ENCODE peak calls at places on chromosomes 6 and 20, in four cellular contexts. One of them, this sample, is unnamed.

GRCh38 chr6:129607581-129608186 is 102.3 kb downstream of the ARHGAP18 start:
- DNase-seq in mammary epithelial cell: no peak
- DNase-seq in heart left ventricle: no peak
- DNase-seq in activated B cell treated with CpG ODN at 0.5 μM for 24 hours: no peak
- DNase-seq in this sample: peak

GRCh38 chr20:47795214-47795667 is 10.0 kb upstream of the SULF2 start:
- DNase-seq in activated B cell treated with CpG ODN at 0.5 μM for 24 hours: no peak
- DNase-seq in mammary epithelial cell: peak
- DNase-seq in heart left ventricle: peak
- DNase-seq in this sample: no peak

GRCh38 chr6:41594326-41594725 is 43.9 kb upstream of the MDFI start:
- DNase-seq in heart left ventricle: no peak
- DNase-seq in activated B cell treated with CpG ODN at 0.5 μM for 24 hours: no peak
- DNase-seq in mammary epithelial cell: no peak
- DNase-seq in this sample: no peak

GRCh38 chr20:39886650-39887190 is 802.3 kb downstream of the MAFB start:
- DNase-seq in mammary epithelial cell: no peak
- DNase-seq in activated B cell treated with CpG ODN at 0.5 μM for 24 hours: no peak
- DNase-seq in heart left ventricle: peak
- DNase-seq in this sample: no peak

GRCh38 chr6:51608383-51608782 is 479.0 kb downstream of the PKHD1 start:
- DNase-seq in mammary epithelial cell: no peak
- DNase-seq in heart left ventricle: no peak
- DNase-seq in activated B cell treated with CpG ODN at 0.5 μM for 24 hours: no peak
- DNase-seq in this sample: no peak

GRCh38 chr6:53302678-53303360 is 45.9 kb downstream of the ELOVL5 start:
- DNase-seq in mammary epithelial cell: peak
- DNase-seq in activated B cell treated with CpG ODN at 0.5 μM for 24 hours: no peak
- DNase-seq in heart left ventricle: no peak
- DNase-seq in this sample: peak

GRCh38 chr6:36028887-36029324 is 1.3 kb downstream of the MAPK14 start:
- DNase-seq in activated B cell treated with CpG ODN at 0.5 μM for 24 hours: peak
- DNase-seq in mammary epithelial cell: peak
- DNase-seq in heart left ventricle: peak
- DNase-seq in this sample: peak

GRCh38 chr20:58306421-58307261 is 2.9 kb upstream of the RAB22A start:
- DNase-seq in mammary epithelial cell: peak
- DNase-seq in heart left ventricle: peak
- DNase-seq in activated B cell treated with CpG ODN at 0.5 μM for 24 hours: peak
- DNase-seq in this sample: peak

GRCh38 chr6:154572592-154572991 is 62.1 kb upstream of the CNKSR3 start:
- DNase-seq in activated B cell treated with CpG ODN at 0.5 μM for 24 hours: no peak
- DNase-seq in mammary epithelial cell: no peak
- DNase-seq in heart left ventricle: no peak
- DNase-seq in this sample: no peak

GRCh38 chr6:5115168-5115567 is 30.0 kb downstream of the PPP1R3G start:
- DNase-seq in mammary epithelial cell: no peak
- DNase-seq in activated B cell treated with CpG ODN at 0.5 μM for 24 hours: no peak
- DNase-seq in heart left ventricle: peak
- DNase-seq in this sample: peak

GRCh38 chr20:34420975-34421374 is 57.9 kb downstream of the ITCH start:
- DNase-seq in activated B cell treated with CpG ODN at 0.5 μM for 24 hours: no peak
- DNase-seq in mammary epithelial cell: no peak
- DNase-seq in heart left ventricle: no peak
- DNase-seq in this sample: no peak

GRCh38 chr6:90151827-90152449 is 144.7 kb downstream of the BACH2 start:
- DNase-seq in activated B cell treated with CpG ODN at 0.5 μM for 24 hours: no peak
- DNase-seq in heart left ventricle: no peak
- DNase-seq in mammary epithelial cell: no peak
- DNase-seq in this sample: no peak

GRCh38 chr6:95804847-95805541 is 210.8 kb upstream of the FUT9 start:
- DNase-seq in activated B cell treated with CpG ODN at 0.5 μM for 24 hours: no peak
- DNase-seq in mammary epithelial cell: no peak
- DNase-seq in heart left ventricle: no peak
- DNase-seq in this sample: no peak

GRCh38 chr6:159761135-159761872 is 541 bp upstream of the ACAT2 start:
- DNase-seq in activated B cell treated with CpG ODN at 0.5 μM for 24 hours: no peak
- DNase-seq in mammary epithelial cell: peak
- DNase-seq in heart left ventricle: no peak
- DNase-seq in this sample: no peak

GRCh38 chr6:159759645-159760044 is 2.2 kb upstream of the ACAT2 start:
- DNase-seq in mammary epithelial cell: no peak
- DNase-seq in activated B cell treated with CpG ODN at 0.5 μM for 24 hours: no peak
- DNase-seq in heart left ventricle: no peak
- DNase-seq in this sample: no peak

GRCh38 chr6:159760602-159761057 is 1.2 kb upstream of the ACAT2 start:
- DNase-seq in heart left ventricle: no peak
- DNase-seq in mammary epithelial cell: peak
- DNase-seq in activated B cell treated with CpG ODN at 0.5 μM for 24 hours: no peak
- DNase-seq in this sample: peak

GRCh38 chr6:159756508-159756907 is 5.3 kb upstream of the ACAT2 start:
- DNase-seq in heart left ventricle: no peak
- DNase-seq in mammary epithelial cell: no peak
- DNase-seq in activated B cell treated with CpG ODN at 0.5 μM for 24 hours: no peak
- DNase-seq in this sample: no peak

GRCh38 chr6:159758031-159759001 is 3.5 kb upstream of the ACAT2 start:
- DNase-seq in mammary epithelial cell: peak
- DNase-seq in activated B cell treated with CpG ODN at 0.5 μM for 24 hours: no peak
- DNase-seq in heart left ventricle: no peak
- DNase-seq in this sample: peak
- TF ChIP-seq CTCF in mammary epithelial cell: peak
- TF ChIP-seq CTCF in activated B cell treated with CpG ODN at 0.5 μM for 24 hours: no peak
- TF ChIP-seq CTCF in heart left ventricle: no peak
- TF ChIP-seq CTCF in this sample: peak

DNA sequence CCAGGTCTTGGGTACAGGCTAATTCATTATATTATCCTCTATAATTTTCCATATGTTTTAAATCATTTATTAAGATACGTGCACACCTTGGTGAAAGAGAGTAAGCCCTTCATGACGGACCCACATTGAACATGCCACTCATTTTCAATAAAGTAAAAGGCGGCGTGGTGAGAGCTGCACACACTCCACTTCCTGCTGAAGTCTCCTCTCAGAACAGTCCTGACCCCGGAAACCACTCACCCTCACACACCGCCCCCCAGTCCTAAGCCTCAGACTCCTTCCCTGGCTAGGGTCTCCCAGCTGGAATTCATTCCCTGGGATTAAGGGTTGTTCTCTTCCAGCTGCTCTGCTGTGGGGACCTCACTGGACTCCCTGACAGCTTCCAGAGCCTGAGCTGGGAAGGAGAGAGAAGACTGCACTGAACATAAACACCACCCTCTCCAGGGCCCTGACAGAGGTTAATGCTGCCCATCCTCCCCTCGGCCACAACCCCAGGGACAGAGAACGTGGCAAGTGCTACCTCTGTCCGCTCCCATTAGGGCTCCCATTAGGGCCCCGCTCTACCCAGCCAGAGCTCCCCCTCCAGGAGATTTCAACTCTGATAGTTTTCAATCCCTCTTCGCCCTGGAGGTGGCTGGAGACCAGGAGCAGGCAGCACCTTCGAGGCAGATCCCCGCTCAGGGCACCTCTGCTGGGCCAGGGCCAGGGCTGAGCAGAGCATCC is 24.8 kb downstream of the GRM4 start:
- DNase-seq in mammary epithelial cell: no peak
- DNase-seq in heart left ventricle: no peak
- DNase-seq in activated B cell treated with CpG ODN at 0.5 μM for 24 hours: no peak
- DNase-seq in this sample: no peak
- TF ChIP-seq CTCF in mammary epithelial cell: no peak
- TF ChIP-seq CTCF in heart left ventricle: no peak
- TF ChIP-seq CTCF in activated B cell treated with CpG ODN at 0.5 μM for 24 hours: no peak
- TF ChIP-seq CTCF in this sample: no peak

DNA sequence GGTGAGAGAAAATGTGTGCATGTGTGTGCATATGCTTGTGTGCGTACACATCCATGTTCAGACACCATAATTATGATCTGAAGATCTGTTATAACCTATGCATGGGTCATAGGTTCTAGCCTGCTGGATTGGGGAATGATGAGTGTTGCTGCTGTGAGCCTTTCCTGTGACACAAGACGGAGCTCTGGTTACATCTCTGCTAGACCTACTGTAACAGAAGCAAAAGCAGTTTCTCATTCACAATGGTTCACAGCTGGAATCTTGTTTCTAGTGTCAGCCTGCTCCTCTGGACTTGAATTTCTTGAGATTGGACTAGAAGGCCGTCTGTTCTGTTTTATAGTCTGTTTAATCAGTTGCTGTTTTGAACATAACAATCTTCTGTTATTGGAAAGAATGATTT is 40.1 kb downstream of the DEFB114 start:
- DNase-seq in activated B cell treated with CpG ODN at 0.5 μM for 24 hours: no peak
- DNase-seq in mammary epithelial cell: no peak
- DNase-seq in heart left ventricle: no peak
- DNase-seq in this sample: no peak
- TF ChIP-seq CTCF in activated B cell treated with CpG ODN at 0.5 μM for 24 hours: no peak
- TF ChIP-seq CTCF in mammary epithelial cell: peak
- TF ChIP-seq CTCF in heart left ventricle: no peak
- TF ChIP-seq CTCF in this sample: no peak

GRCh38 chr6:15310680-15311079 is 64.8 kb downstream of the JARID2 start:
- DNase-seq in heart left ventricle: no peak
- DNase-seq in activated B cell treated with CpG ODN at 0.5 μM for 24 hours: no peak
- DNase-seq in mammary epithelial cell: no peak
- DNase-seq in this sample: no peak
- TF ChIP-seq CTCF in heart left ventricle: no peak
- TF ChIP-seq CTCF in activated B cell treated with CpG ODN at 0.5 μM for 24 hours: no peak
- TF ChIP-seq CTCF in mammary epithelial cell: no peak
- TF ChIP-seq CTCF in this sample: no peak

GRCh38 chr20:21303061-21303871 is at the start of gene XRN2:
- DNase-seq in activated B cell treated with CpG ODN at 0.5 μM for 24 hours: peak
- DNase-seq in heart left ventricle: peak
- DNase-seq in mammary epithelial cell: peak
- DNase-seq in this sample: peak
- TF ChIP-seq CTCF in activated B cell treated with CpG ODN at 0.5 μM for 24 hours: no peak
- TF ChIP-seq CTCF in heart left ventricle: peak
- TF ChIP-seq CTCF in mammary epithelial cell: peak
- TF ChIP-seq CTCF in this sample: peak

GRCh38 chr6:76867182-76867581 is 596.1 kb downstream of the HTR1B start:
- DNase-seq in mammary epithelial cell: no peak
- DNase-seq in activated B cell treated with CpG ODN at 0.5 μM for 24 hours: no peak
- DNase-seq in heart left ventricle: no peak
- DNase-seq in this sample: no peak

GRCh38 chr6:76862966-76863365 is 600.3 kb downstream of the HTR1B start:
- DNase-seq in mammary epithelial cell: no peak
- DNase-seq in heart left ventricle: no peak
- DNase-seq in activated B cell treated with CpG ODN at 0.5 μM for 24 hours: no peak
- DNase-seq in this sample: no peak

GRCh38 chr6:76856065-76856464 is 607.2 kb downstream of the HTR1B start:
- DNase-seq in heart left ventricle: no peak
- DNase-seq in activated B cell treated with CpG ODN at 0.5 μM for 24 hours: no peak
- DNase-seq in mammary epithelial cell: no peak
- DNase-seq in this sample: no peak

GRCh38 chr6:76866091-76866490 is 597.2 kb downstream of the HTR1B start:
- DNase-seq in activated B cell treated with CpG ODN at 0.5 μM for 24 hours: no peak
- DNase-seq in mammary epithelial cell: no peak
- DNase-seq in heart left ventricle: no peak
- DNase-seq in this sample: no peak

GRCh38 chr6:76861403-76861802 is 601.9 kb downstream of the HTR1B start:
- DNase-seq in mammary epithelial cell: peak
- DNase-seq in activated B cell treated with CpG ODN at 0.5 μM for 24 hours: no peak
- DNase-seq in heart left ventricle: no peak
- DNase-seq in this sample: no peak
- TF ChIP-seq CTCF in mammary epithelial cell: peak
- TF ChIP-seq CTCF in activated B cell treated with CpG ODN at 0.5 μM for 24 hours: no peak
- TF ChIP-seq CTCF in heart left ventricle: peak
- TF ChIP-seq CTCF in this sample: peak

GRCh38 chr20:835220-836045 is 1.9 kb downstream of the FAM110A start:
- DNase-seq in heart left ventricle: peak
- DNase-seq in mammary epithelial cell: no peak
- DNase-seq in activated B cell treated with CpG ODN at 0.5 μM for 24 hours: no peak
- DNase-seq in this sample: no peak
- TF ChIP-seq CTCF in heart left ventricle: no peak
- TF ChIP-seq CTCF in mammary epithelial cell: no peak
- TF ChIP-seq CTCF in activated B cell treated with CpG ODN at 0.5 μM for 24 hours: no peak
- TF ChIP-seq CTCF in this sample: no peak

GRCh38 chr6:160755168-160755567 is 53.1 kb downstream of the PLG start:
- DNase-seq in heart left ventricle: no peak
- DNase-seq in activated B cell treated with CpG ODN at 0.5 μM for 24 hours: no peak
- DNase-seq in mammary epithelial cell: no peak
- DNase-seq in this sample: no peak

GRCh38 chr6:160756021-160756420 is 54.0 kb downstream of the PLG start:
- DNase-seq in heart left ventricle: no peak
- DNase-seq in mammary epithelial cell: no peak
- DNase-seq in activated B cell treated with CpG ODN at 0.5 μM for 24 hours: no peak
- DNase-seq in this sample: no peak

GRCh38 chr6:160750276-160750689 is 48.2 kb downstream of the PLG start:
- DNase-seq in mammary epithelial cell: peak
- DNase-seq in activated B cell treated with CpG ODN at 0.5 μM for 24 hours: no peak
- DNase-seq in heart left ventricle: no peak
- DNase-seq in this sample: no peak
- TF ChIP-seq CTCF in mammary epithelial cell: peak
- TF ChIP-seq CTCF in activated B cell treated with CpG ODN at 0.5 μM for 24 hours: no peak
- TF ChIP-seq CTCF in heart left ventricle: peak
- TF ChIP-seq CTCF in this sample: no peak

GRCh38 chr6:23414204-23414501 is 711.9 kb upstream of the NRSN1 start:
- DNase-seq in mammary epithelial cell: peak
- DNase-seq in activated B cell treated with CpG ODN at 0.5 μM for 24 hours: no peak
- DNase-seq in heart left ventricle: no peak
- DNase-seq in this sample: peak
- TF ChIP-seq CTCF in mammary epithelial cell: peak
- TF ChIP-seq CTCF in activated B cell treated with CpG ODN at 0.5 μM for 24 hours: no peak
- TF ChIP-seq CTCF in heart left ventricle: peak
- TF ChIP-seq CTCF in this sample: peak

This sample was measured in IMR-90.